ENCODE peak calls at places on chromosomes 6 and 20, in four cellular contexts. P is stimulated activated CD8-positive, alpha-beta memory T cell treated with anti-CD3 and anti-CD28 coated beads, Interleukin-15, amount 100 ng/mL, for 48 hours; S is Calu3; Z is activated T-helper 1 cell treated with anti-CD3 and anti-CD28 coated beads, Interleukin-12 subunit alpha, Interleukin-12 subunit beta, Interleukin-2, Interleukin-4 antibody, amounts not matched to agents 30 ng/mL and 10 ng/mL and 1 ng/mL, durations not matched to agents 14 hours and 24 hours and 36 hours. R is an unnamed sample.

GRCh38 chr20:8361008-8361652 is 229.1 kb downstream of the PLCB1 start:
- DNase-seq in Z (no peak), S (no peak), P (no peak), R (no peak)

GRCh38 chr6:109036588-109037320 is 57.9 kb downstream of the SESN1 start:
- DNase-seq in P (no peak), S (no peak), Z (no peak), R (no peak)

GRCh38 chr6:31477521-31477920 is 20.4 kb upstream of the MICB start:
- DNase-seq in S (no peak), P (no peak), Z (no peak), R (no peak)

GRCh38 chr6:5865492-5866031 is 141.2 kb downstream of the NRN1 start:
- DNase-seq in S (no peak), Z (no peak), P (no peak), R (no peak)

GRCh38 chr20:977021-977420 is 25.1 kb downstream of the RSPO4 start:
- DNase-seq in S (no peak), P (no peak), Z (no peak), R (no peak)

GRCh38 chr6:167588181-167588919 is 238.4 kb upstream of the AFDN start:
- DNase-seq in Z (no peak), P (no peak), S (no peak), R (no peak)

GRCh38 chr6:22770042-22770441 is 200.7 kb downstream of the HDGFL1 start:
- DNase-seq in Z (no peak), S (no peak), P (no peak), R (no peak)

GRCh38 chr6:22716721-22717120 is 147.4 kb downstream of the HDGFL1 start:
- DNase-seq in Z (no peak), P (no peak), S (peak; percentile 39), R (no peak)

GRCh38 chr20:14807224-14807623 is 469.8 kb upstream of the FLRT3 start:
- DNase-seq in Z (no peak), S (no peak), P (no peak), R (no peak)

GRCh38 chr20:51211191-51211590 is 188.3 kb upstream of the KCNG1 start:
- DNase-seq in S (no peak), Z (no peak), P (no peak), R (no peak)

GRCh38 chr6:3324262-3324942 is 65.7 kb downstream of the PSMG4 start:
- DNase-seq in P (peak; percentile 46), Z (no peak), S (no peak), R (peak; percentile 47)

GRCh38 chr6:89970072-89970471 is 75.8 kb downstream of the GJA10 start:
- DNase-seq in Z (no peak), P (no peak), S (no peak), R (no peak)

GRCh38 chr6:90466191-90466940 is 120.5 kb downstream of the MAP3K7 start:
- DNase-seq in P (no peak), S (no peak), Z (no peak), R (no peak)

GRCh38 chr6:132758689-132759088 is 985 bp upstream of the VNN2 start:
- DNase-seq in Z (no peak), P (no peak), S (no peak), R (no peak)

GRCh38 chr20:18705490-18705889 is 108.1 kb upstream of the SCP2D1 start:
- DNase-seq in S (no peak), Z (no peak), P (no peak), R (peak; percentile 12)

GRCh38 chr20:36102809-36103596 is 51.5 kb upstream of the EPB41L1 start:
- DNase-seq in Z (no peak), P (no peak), S (no peak), R (no peak)

GRCh38 chr6:99822741-99823512 is 171.1 kb downstream of the MCHR2 start:
- DNase-seq in Z (no peak), S (peak; percentile 52), P (no peak), R (peak; percentile 32)

GRCh38 chr6:156698239-156699016 is 78.8 kb upstream of the ARID1B start:
- DNase-seq in P (no peak), S (no peak), Z (no peak), R (no peak)

GRCh38 chr6:148440877-148441453 is 98.3 kb downstream of the SASH1 start:
- DNase-seq in Z (no peak), S (peak; percentile 27), P (no peak), R (peak; percentile 96)

R was measured in fibroblast of the conjunctiva.